ENCODE peak calls at places on chromosomes 5 and 9, in ten cellular contexts. O is fibroblast of gingiva, M is skeletal muscle cell, H is T-helper 2 cell, P is NCI-H446, D is T-cell, R is mammary epithelial cell, J is progenitor cell of endocrine pancreas, L is occipital lobe, B is NCI-H1105. X is an unnamed sample.

GRCh38 chr5:78647838-78648358 is 674 bp downstream of the LHFPL2 start:
- DNase-seq in J (no peak), B (peak), M (no peak), R (peak), D (no peak), H (no peak), L (peak), P (no peak), O (peak), X (peak)

GRCh38 chr9:892123-892522 is 50.6 kb downstream of the DMRT1 start:
- DNase-seq in D (no peak), H (no peak), P (no peak), R (no peak), O (no peak), L (no peak), B (no peak), M (no peak), J (no peak), X (no peak)

GRCh38 chr9:111039203-111039907 is 1.1 kb upstream of the LPAR1 start:
- DNase-seq in D (no peak), R (peak), L (no peak), B (no peak), P (no peak), H (no peak), J (peak), M (no peak), O (no peak), X (no peak)

GRCh38 chr5:79235222-79235577 is 731 bp upstream of the JMY start:
- DNase-seq in P (no peak), R (peak), B (no peak), M (no peak), H (no peak), L (no peak), D (no peak), O (peak), J (no peak), X (no peak)

GRCh38 chr9:134737842-134738580 is 96.4 kb downstream of the COL5A1 start:
- DNase-seq in L (no peak), B (no peak), P (no peak), O (no peak), H (no peak), D (no peak), R (no peak), J (no peak), M (no peak), X (no peak)

GRCh38 chr9:122138560-122139268 is 20.9 kb downstream of the NDUFA8 start:
- DNase-seq in L (no peak), R (no peak), J (no peak), P (no peak), H (no peak), M (no peak), B (no peak), O (no peak), D (no peak), X (no peak)

GRCh38 chr9:126397056-126397455 is 70.4 kb downstream of the MVB12B start:
- DNase-seq in J (no peak), R (peak), D (peak), O (no peak), P (no peak), L (no peak), H (peak), M (no peak), B (no peak), X (no peak)

GRCh38 chr9:108779506-108779905 is 76.3 kb downstream of the ACTL7B start:
- DNase-seq in O (no peak), J (no peak), P (no peak), D (no peak), M (no peak), L (peak), H (no peak), R (no peak), B (no peak), X (no peak)

GRCh38 chr5:151534345-151534744 is 56.8 kb downstream of the FAT2 start:
- DNase-seq in P (no peak), L (no peak), J (no peak), H (no peak), B (no peak), M (no peak), O (no peak), D (no peak), R (no peak), X (no peak)

GRCh38 chr9:37975639-37976038 is 71.7 kb upstream of the SLC25A51 start:
- DNase-seq in D (no peak), J (no peak), B (no peak), R (no peak), M (no peak), H (no peak), L (no peak), P (no peak), O (no peak), X (no peak)

GRCh38 chr9:88820055-88820454 is 171.2 kb upstream of the S1PR3 start:
- DNase-seq in B (no peak), M (no peak), R (peak), O (no peak), D (no peak), P (no peak), L (no peak), J (no peak), H (no peak), X (no peak)

GRCh38 chr5:17436766-17437221 is 61.2 kb upstream of the TAF11L2 start:
- DNase-seq in J (no peak), D (no peak), O (no peak), P (no peak), R (no peak), B (no peak), H (no peak), L (no peak), M (no peak), X (no peak)

GRCh38 chr9:17793713-17794622 is 215.1 kb downstream of the SH3GL2 start:
- DNase-seq in L (peak), R (peak), D (no peak), B (no peak), J (no peak), H (no peak), P (no peak), O (no peak), M (no peak), X (no peak)

GRCh38 chr5:81233080-81233634 is at the start of gene CKMT2:
- DNase-seq in H (no peak), B (no peak), M (no peak), R (no peak), P (no peak), D (no peak), J (peak), L (peak), O (peak), X (peak)

GRCh38 chr5:138025285-138025684 is 7.6 kb downstream of the FAM13B start:
- DNase-seq in H (no peak), O (no peak), B (no peak), D (no peak), R (no peak), M (no peak), J (no peak), P (no peak), L (no peak), X (no peak)

GRCh38 chr5:168302785-168303184 is 11.3 kb downstream of the WWC1 start:
- DNase-seq in J (no peak), L (no peak), B (no peak), D (no peak), H (no peak), R (peak), M (no peak), P (no peak), O (no peak), X (no peak)

GRCh38 chr9:75455444-75455921 is 367.2 kb downstream of the OSTF1 start:
- DNase-seq in L (no peak), D (no peak), H (no peak), O (peak), B (no peak), J (no peak), R (peak), M (no peak), P (no peak), X (no peak)

GRCh38 chr5:122170630-122171029 is 41.3 kb downstream of the ZNF474 start:
- DNase-seq in O (no peak), L (no peak), H (no peak), M (no peak), D (no peak), B (no peak), J (no peak), R (peak), P (no peak), X (no peak)

GRCh38 chr5:19584131-19584530 is 403.9 kb downstream of the CDH18 start:
- DNase-seq in R (no peak), D (no peak), M (no peak), P (no peak), H (no peak), J (no peak), B (no peak), O (no peak), L (no peak), X (no peak)

GRCh38 chr9:115650768-115651167 is 502.8 kb upstream of the PAPPA start:
- DNase-seq in J (no peak), D (no peak), H (no peak), R (peak), P (no peak), B (no peak), L (no peak), M (peak), O (peak), X (no peak)

GRCh38 chr5:56405116-56405515 is 172.0 kb upstream of the ANKRD55 start:
- DNase-seq in B (no peak), P (no peak), R (no peak), O (no peak), M (no peak), J (no peak), H (no peak), D (no peak), L (no peak), X (no peak)

GRCh38 chr5:3377831-3378230 is 217.8 kb upstream of the IRX1 start:
- DNase-seq in R (no peak), M (no peak), P (no peak), O (no peak), L (no peak), H (no peak), J (no peak), B (no peak), D (no peak), X (no peak)

GRCh38 chr5:124661317-124662141 is 84.9 kb downstream of the ZNF608 start:
- DNase-seq in R (peak), D (no peak), B (peak), J (no peak), L (no peak), P (peak), O (peak), M (peak), H (no peak), X (no peak)

GRCh38 chr9:121557581-121558422 is 58.2 kb upstream of the GGTA1 start:
- DNase-seq in D (no peak), J (no peak), R (peak), M (peak), B (no peak), O (peak), H (no peak), L (peak), P (no peak), X (no peak)

GRCh38 chr5:141547488-141547887 is 58.6 kb downstream of the PCDHGC5 start:
- DNase-seq in M (no peak), L (no peak), J (no peak), O (peak), B (no peak), D (no peak), R (no peak), P (no peak), H (no peak), X (no peak)

GRCh38 chr9:112784020-112784788 is 33.6 kb downstream of the SNX30 start:
- DNase-seq in B (peak), M (no peak), D (no peak), R (peak), P (no peak), O (no peak), L (no peak), J (no peak), H (no peak), X (no peak)

GRCh38 chr9:124758691-124759090 is 12.4 kb downstream of the NR6A1 start:
- DNase-seq in J (no peak), M (no peak), R (no peak), D (no peak), O (no peak), P (no peak), H (no peak), L (no peak), B (no peak), X (no peak)

GRCh38 chr5:83145241-83145640 is 67.9 kb downstream of the XRCC4 start:
- DNase-seq in R (peak), D (no peak), O (no peak), B (no peak), H (no peak), M (peak), L (no peak), J (no peak), P (no peak), X (no peak)

GRCh38 chr9:35771079-35771441 is 17.0 kb upstream of the MSMP start:
- DNase-seq in B (no peak), D (no peak), L (no peak), O (no peak), R (no peak), H (no peak), P (no peak), M (no peak), J (no peak), X (no peak)

GRCh38 chr9:34594177-34594576 is 4.7 kb upstream of the CNTFR start:
- DNase-seq in P (no peak), M (no peak), J (no peak), B (no peak), H (no peak), R (no peak), L (no peak), O (no peak), D (no peak), X (no peak)

GRCh38 chr9:114167591-114168091 is 12.3 kb downstream of the COL27A1 start:
- DNase-seq in M (no peak), B (no peak), P (no peak), L (no peak), R (no peak), O (no peak), D (no peak), H (no peak), J (no peak), X (no peak)

X was measured in anterior cingulate cortex.